ENCODE peak calls at places on chromosome 11, in four cellular contexts. P is mesendoderm, D is H1, Y is neuronal stem cell. S is an unnamed sample.
A peak's percentile ranks its signal among the peaks of the same experiment; 100 is the strongest.

GRCh38 chr11:134034496-134035381 is 34.1 kb upstream of the JAM3 start:
- DNase-seq in P (no peak), D (no peak), Y (no peak), S (no peak)

GRCh38 chr11:121237686-121238658 is 54.6 kb upstream of the SC5D start:
- DNase-seq in P (no peak), D (no peak), Y (no peak), S (peak; percentile 62)

GRCh38 chr11:95453616-95454118 is 222.7 kb upstream of the SESN3 start:
- DNase-seq in P (no peak), D (no peak), Y (no peak), S (no peak)

GRCh38 chr11:60757231-60757800 is 649 bp downstream of the MS4A15 start:
- DNase-seq in P (no peak), D (no peak), Y (no peak), S (no peak)

GRCh38 chr11:132610791-132611190 is 921.5 kb downstream of the OPCML start:
- DNase-seq in P (no peak), D (no peak), Y (no peak), S (no peak)

GRCh38 chr11:30860970-30861369 is 274.8 kb upstream of the MPPED2 start:
- DNase-seq in P (no peak), D (no peak), Y (peak; percentile 23), S (no peak)

GRCh38 chr11:36376888-36377758 is 81.0 kb downstream of the PRR5L start:
- DNase-seq in P (peak; percentile 78), D (peak; percentile 56), Y (peak; percentile 63), S (peak; percentile 28)

GRCh38 chr11:59783632-59784090 is 26.9 kb downstream of the MRPL16 start:
- DNase-seq in P (no peak), D (no peak), Y (no peak), S (no peak)

GRCh38 chr11:72828081-72828567 is 13.9 kb downstream of the ATG16L2 start:
- DNase-seq in P (no peak), D (no peak), Y (no peak), S (peak; percentile 44)

GRCh38 chr11:130771708-130772107 is 144.6 kb downstream of the SNX19 start:
- DNase-seq in P (no peak), D (no peak), Y (no peak), S (peak; percentile 46)

GRCh38 chr11:118609380-118610219 is 2.2 kb downstream of the PHLDB1 start:
- DNase-seq in P (peak; percentile 26), D (no peak), Y (no peak), S (peak; percentile 34)

GRCh38 chr11:93187290-93187689 is 10.5 kb downstream of the SLC36A4 start:
- DNase-seq in P (no peak), D (no peak), Y (no peak), S (no peak)

GRCh38 chr11:45927684-45928413 is 5.4 kb downstream of the LARGE2 start:
- DNase-seq in P (no peak), D (no peak), Y (no peak), S (no peak)

GRCh38 chr11:29783506-29783905 is 233.3 kb downstream of the KCNA4 start:
- DNase-seq in P (no peak), D (no peak), Y (no peak), S (no peak)

GRCh38 chr11:116387623-116388022 is 385.2 kb downstream of the BUD13 start:
- DNase-seq in P (no peak), D (no peak), Y (no peak), S (no peak)

GRCh38 chr11:67345949-67346819 is 7.2 kb downstream of the POLD4 start:
- DNase-seq in P (peak; percentile 68), D (no peak), Y (no peak), S (peak; percentile 58)

GRCh38 chr11:128948583-128948982 is 5.9 kb upstream of the TP53AIP1 start:
- DNase-seq in P (peak; percentile 37), D (no peak), Y (no peak), S (no peak)

GRCh38 chr11:29490951-29491350 is 525.9 kb downstream of the KCNA4 start:
- DNase-seq in P (no peak), D (no peak), Y (no peak), S (no peak)

GRCh38 chr11:127003260-127003981 is 2.9 kb upstream of the KIRREL3 start:
- DNase-seq in P (peak; percentile 90), D (no peak), Y (peak; percentile 79), S (peak; percentile 58)

GRCh38 chr11:119323532-119324033 is 6.7 kb upstream of the MCAM start:
- DNase-seq in P (peak; percentile 83), D (no peak), Y (no peak), S (peak; percentile 66)

GRCh38 chr11:118895093-118896039 is 11.7 kb downstream of the CXCR5 start:
- DNase-seq in P (no peak), D (no peak), Y (no peak), S (no peak)

GRCh38 chr11:36492724-36493304 is 17.3 kb downstream of the TRAF6 start:
- DNase-seq in P (peak; percentile 54), D (no peak), Y (peak; percentile 48), S (peak; percentile 63)

GRCh38 chr11:122439911-122440782 is 215.4 kb upstream of the UBASH3B start:
- DNase-seq in P (peak; percentile 65), D (no peak), Y (peak; percentile 48), S (peak; percentile 45)

GRCh38 chr11:101346591-101346990 is 217.0 kb upstream of the PGR start:
- DNase-seq in P (no peak), D (no peak), Y (no peak), S (peak; percentile 20)

GRCh38 chr11:65390099-65390941 is 3.9 kb downstream of the FRMD8 start:
- DNase-seq in P (no peak), D (no peak), Y (no peak), S (no peak)
- H3K4ac ChIP-seq in P (no peak overlapping the region), D (no peak overlapping the region), Y (no peak overlapping the region), S (peak overlapping the region; percentile 80)

GRCh38 chr11:68470304-68470811 is 9.8 kb downstream of the PPP6R3 start:
- DNase-seq in P (no peak), D (no peak), Y (no peak), S (no peak)
- H3K4ac ChIP-seq in P (no peak overlapping the region), D (no peak overlapping the region), Y (no peak overlapping the region), S (no peak overlapping the region)

DNA sequence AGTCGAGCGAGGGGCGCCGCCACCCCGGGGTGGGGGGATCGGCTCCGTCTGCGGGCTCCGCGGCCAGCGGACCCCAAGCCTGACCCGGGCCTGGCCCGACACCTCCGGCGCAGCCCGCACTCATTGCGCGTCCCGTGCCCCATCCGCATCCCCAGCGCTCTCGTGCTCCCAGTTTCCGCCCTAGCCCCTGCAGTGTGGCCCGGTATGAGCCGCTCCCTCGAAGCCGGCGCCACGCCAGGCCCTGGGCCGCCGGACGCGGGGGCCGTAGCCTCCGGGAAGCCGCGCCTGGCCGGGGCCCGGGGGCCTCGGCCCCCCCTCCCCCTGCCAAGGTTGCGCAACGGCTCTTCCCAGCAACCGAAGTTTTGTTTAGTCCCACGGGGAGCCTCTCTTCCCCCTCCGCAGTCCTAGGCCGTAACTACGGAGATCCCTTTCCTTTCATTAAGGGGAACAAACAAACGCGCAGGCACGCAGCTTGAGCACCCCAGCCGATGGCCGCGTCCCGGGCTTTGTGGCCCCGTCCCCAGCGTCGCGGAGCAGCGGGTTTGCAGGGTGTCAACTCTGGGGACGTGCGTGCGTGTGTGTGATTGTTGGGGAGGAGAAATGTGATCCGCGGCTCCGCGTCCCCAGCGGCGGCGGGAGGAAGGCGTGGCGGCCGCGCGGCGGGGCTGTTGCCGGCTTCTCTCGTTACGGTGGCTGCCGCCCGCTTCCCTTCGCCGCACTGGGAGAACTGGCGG is 883 bp downstream of the HIPK3 start:
- DNase-seq in P (peak; percentile 87), D (no peak), Y (peak; percentile 76), S (peak; percentile 83)
- H3K4ac ChIP-seq in P (peak overlapping the region; percentile 60), D (no peak overlapping the region), Y (peak overlapping the region; percentile 89), S (peak overlapping the region; percentile 98)

DNA sequence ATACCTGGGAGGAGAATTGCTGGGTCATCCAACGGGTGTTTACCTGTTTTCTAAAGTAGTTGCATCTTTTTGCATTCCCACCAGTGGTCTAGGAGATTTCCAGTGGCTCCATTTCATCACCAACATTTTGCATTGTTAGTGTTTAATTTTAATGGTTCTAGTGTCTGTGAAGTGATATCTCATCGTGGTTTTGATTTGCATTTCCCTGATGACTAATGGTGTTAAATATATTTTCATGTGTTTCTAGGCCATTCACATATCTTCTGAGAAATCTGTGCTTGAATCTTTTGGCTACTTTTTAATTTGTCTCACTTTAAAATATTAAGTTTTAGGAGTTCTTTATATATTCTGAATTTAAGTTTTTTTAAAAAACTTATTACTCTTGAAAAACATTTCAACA is 439.6 kb downstream of the TMEM135 start:
- DNase-seq in P (no peak), D (no peak), Y (no peak), S (no peak)
- H3K4ac ChIP-seq in P (no peak overlapping the region), D (no peak overlapping the region), Y (no peak overlapping the region), S (no peak overlapping the region)

GRCh38 chr11:32094931-32095330 is 4.1 kb downstream of the RCN1 start:
- DNase-seq in P (no peak), D (no peak), Y (no peak), S (no peak)
- H3K4ac ChIP-seq in P (no peak overlapping the region), D (no peak overlapping the region), Y (no peak overlapping the region), S (no peak overlapping the region)

DNA sequence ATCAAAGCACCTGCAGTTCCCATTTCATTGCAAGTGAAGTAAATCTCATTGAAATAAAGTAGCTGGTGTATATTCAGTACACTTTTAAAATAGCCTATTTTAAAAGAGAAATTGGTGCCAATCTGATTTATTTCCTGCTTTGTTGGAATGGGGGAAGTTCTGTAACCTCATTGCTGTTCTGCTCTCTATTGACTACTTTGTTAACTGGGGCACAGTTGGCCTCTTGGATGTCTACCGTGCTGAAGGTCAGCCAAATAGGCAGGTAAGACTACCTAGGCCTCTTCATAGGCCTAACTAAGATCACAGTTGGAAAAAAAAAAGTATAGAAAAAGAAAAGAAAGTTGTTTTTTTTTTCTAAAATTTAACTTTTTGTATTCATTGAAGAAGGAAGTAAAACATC is 9.2 kb downstream of the CTNND1 start:
- DNase-seq in P (no peak), D (no peak), Y (no peak), S (no peak)
- H3K4ac ChIP-seq in P (no peak overlapping the region), D (no peak overlapping the region), Y (no peak overlapping the region), S (no peak overlapping the region)

DNA sequence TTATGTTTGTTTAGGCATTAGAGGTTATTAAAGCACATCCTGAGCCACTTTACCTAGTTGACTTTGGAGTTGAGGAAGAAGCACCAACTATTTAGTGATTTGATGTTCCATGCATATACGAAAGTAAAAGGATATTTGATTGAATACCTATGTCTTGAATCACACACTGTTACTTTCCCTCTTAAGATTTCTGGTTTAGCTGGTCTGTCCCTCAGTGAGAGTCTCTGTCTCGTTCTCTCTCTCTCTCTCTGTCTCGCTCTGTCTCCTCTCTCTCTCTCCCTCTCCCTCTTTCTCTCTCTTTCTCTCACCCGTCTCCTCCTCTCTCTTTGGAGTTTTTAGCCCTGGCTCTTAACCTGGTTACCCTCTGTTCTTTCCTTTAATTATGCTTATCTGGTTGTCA is 11.0 kb downstream of the CTNND1 start:
- DNase-seq in P (no peak), D (no peak), Y (no peak), S (peak; percentile 48)
- H3K4ac ChIP-seq in P (no peak overlapping the region), D (no peak overlapping the region), Y (no peak overlapping the region), S (no peak overlapping the region)

GRCh38 chr11:10900686-10901415 is 43.0 kb upstream of the ZBED5 start:
- DNase-seq in P (no peak), D (no peak), Y (no peak), S (peak; percentile 57)
- H3K4ac ChIP-seq in P (no peak overlapping the region), D (no peak overlapping the region), Y (no peak overlapping the region), S (peak overlapping the region; percentile 94)

DNA sequence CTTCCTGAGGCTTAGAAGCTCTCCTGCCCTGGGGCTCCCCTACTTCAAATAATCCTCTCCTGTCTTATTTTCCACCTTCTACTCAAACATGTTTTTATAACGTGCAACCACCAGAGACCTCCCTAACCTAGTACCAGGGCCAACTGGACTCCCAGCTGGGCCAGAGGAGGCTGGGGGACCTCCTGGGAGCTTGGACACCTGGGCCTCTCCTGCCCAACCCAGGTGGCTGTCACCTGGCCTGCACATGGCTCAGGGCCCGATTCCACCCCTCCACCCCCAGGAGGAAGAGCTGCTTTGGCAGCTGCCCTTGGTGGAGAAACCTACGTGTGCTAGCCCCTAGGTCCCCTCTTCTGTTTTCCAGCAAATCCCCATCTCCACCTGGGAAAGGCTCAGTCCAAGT is 105.2 kb downstream of the ABTB2 start:
- DNase-seq in P (no peak), D (no peak), Y (no peak), S (no peak)
- H3K4ac ChIP-seq in P (no peak overlapping the region), D (no peak overlapping the region), Y (no peak overlapping the region), S (no peak overlapping the region)

S was measured in IMR-90.